ENCODE peak calls at places on chromosome 17, in five cellular contexts. One of them, this sample, is unnamed.

GRCh38 chr17:44847581-44847980 is at the start of gene HIGD1B:
- DNase-seq in pancreas: no peak
- DNase-seq in GM13977: no peak
- DNase-seq in MM.1S: no peak
- DNase-seq in HL-60: no peak
- DNase-seq in this sample: no peak

GRCh38 chr17:68777856-68778694 is 176.9 kb upstream of the FAM20A start:
- DNase-seq in MM.1S: no peak
- DNase-seq in pancreas: peak; percentile 42
- DNase-seq in HL-60: no peak
- DNase-seq in GM13977: no peak
- DNase-seq in this sample: no peak

GRCh38 chr17:12081720-12082119 is 61.0 kb downstream of the MAP2K4 start:
- DNase-seq in GM13977: no peak
- DNase-seq in pancreas: no peak
- DNase-seq in MM.1S: no peak
- DNase-seq in HL-60: no peak
- DNase-seq in this sample: no peak

GRCh38 chr17:12566281-12567002 is 99.2 kb upstream of the MYOCD start:
- DNase-seq in HL-60: no peak
- DNase-seq in GM13977: no peak
- DNase-seq in MM.1S: no peak
- DNase-seq in pancreas: no peak
- DNase-seq in this sample: no peak

GRCh38 chr17:35920229-35920628 is 10.3 kb downstream of the RDM1 start:
- DNase-seq in HL-60: no peak
- DNase-seq in pancreas: no peak
- DNase-seq in GM13977: no peak
- DNase-seq in MM.1S: no peak
- DNase-seq in this sample: no peak

GRCh38 chr17:81083125-81083765 is 48.3 kb downstream of the BAIAP2 start:
- DNase-seq in MM.1S: no peak
- DNase-seq in GM13977: no peak
- DNase-seq in pancreas: no peak
- DNase-seq in HL-60: no peak
- DNase-seq in this sample: no peak

GRCh38 chr17:82547981-82548380 is 28.4 kb downstream of the FOXK2 start:
- DNase-seq in HL-60: no peak
- DNase-seq in pancreas: no peak
- DNase-seq in MM.1S: no peak
- DNase-seq in GM13977: no peak
- DNase-seq in this sample: no peak

GRCh38 chr17:64355536-64356303 is 34.9 kb downstream of the PECAM1 start:
- DNase-seq in MM.1S: no peak
- DNase-seq in pancreas: no peak
- DNase-seq in GM13977: no peak
- DNase-seq in HL-60: no peak
- DNase-seq in this sample: no peak

GRCh38 chr17:65660078-65660477 is 98.6 kb upstream of the AXIN2 start:
- DNase-seq in GM13977: no peak
- DNase-seq in pancreas: no peak
- DNase-seq in MM.1S: no peak
- DNase-seq in HL-60: no peak
- DNase-seq in this sample: no peak

GRCh38 chr17:29138184-29138955 is 41.8 kb downstream of the MYO18A start:
- DNase-seq in HL-60: no peak
- DNase-seq in pancreas: no peak
- DNase-seq in GM13977: peak; percentile 54
- DNase-seq in MM.1S: peak; percentile 48
- DNase-seq in this sample: peak; percentile 56

GRCh38 chr17:13204607-13205237 is 186.9 kb upstream of the ELAC2 start:
- DNase-seq in MM.1S: no peak
- DNase-seq in GM13977: no peak
- DNase-seq in HL-60: no peak
- DNase-seq in pancreas: no peak
- DNase-seq in this sample: no peak

GRCh38 chr17:28892024-28892423 is 5.5 kb downstream of the FLOT2 start:
- DNase-seq in MM.1S: no peak
- DNase-seq in pancreas: no peak
- DNase-seq in HL-60: no peak
- DNase-seq in GM13977: peak; percentile 45
- DNase-seq in this sample: peak; percentile 89

GRCh38 chr17:29807520-29808361 is 122.3 kb downstream of the SSH2 start:
- DNase-seq in MM.1S: peak; percentile 60
- DNase-seq in HL-60: peak; percentile 49
- DNase-seq in pancreas: peak; percentile 30
- DNase-seq in GM13977: peak; percentile 64
- DNase-seq in this sample: peak; percentile 76

GRCh38 chr17:5591966-5592365 is 7.7 kb upstream of the NLRP1 start:
- DNase-seq in HL-60: no peak
- DNase-seq in GM13977: no peak
- DNase-seq in MM.1S: no peak
- DNase-seq in pancreas: no peak
- DNase-seq in this sample: no peak

GRCh38 chr17:5587431-5588032 is 3.2 kb upstream of the NLRP1 start:
- DNase-seq in HL-60: no peak
- DNase-seq in GM13977: peak; percentile 74
- DNase-seq in MM.1S: peak; percentile 83
- DNase-seq in pancreas: no peak
- DNase-seq in this sample: peak; percentile 73

GRCh38 chr17:5588584-5588983 is 4.3 kb upstream of the NLRP1 start:
- DNase-seq in HL-60: no peak
- DNase-seq in pancreas: no peak
- DNase-seq in GM13977: no peak
- DNase-seq in MM.1S: no peak
- DNase-seq in this sample: no peak

GRCh38 chr17:5595831-5596230 is 11.5 kb upstream of the NLRP1 start:
- DNase-seq in GM13977: no peak
- DNase-seq in MM.1S: no peak
- DNase-seq in HL-60: no peak
- DNase-seq in pancreas: no peak
- DNase-seq in this sample: no peak

GRCh38 chr17:5592382-5592781 is 8.1 kb upstream of the NLRP1 start:
- DNase-seq in HL-60: no peak
- DNase-seq in pancreas: no peak
- DNase-seq in MM.1S: peak; percentile 67
- DNase-seq in GM13977: peak; percentile 48
- DNase-seq in this sample: peak; percentile 53
- TF ChIP-seq CTCF in HL-60: no peak
- TF ChIP-seq CTCF in pancreas: peak; percentile 25
- TF ChIP-seq CTCF in MM.1S: peak; percentile 61
- TF ChIP-seq CTCF in GM13977: peak; percentile 63
- TF ChIP-seq CTCF in this sample: peak; percentile 32

GRCh38 chr17:7586673-7587419 is 3.0 kb downstream of the SOX15 start:
- DNase-seq in MM.1S: no peak
- DNase-seq in pancreas: no peak
- DNase-seq in HL-60: no peak
- DNase-seq in GM13977: no peak
- DNase-seq in this sample: no peak
- TF ChIP-seq CTCF in MM.1S: no peak
- TF ChIP-seq CTCF in pancreas: no peak
- TF ChIP-seq CTCF in HL-60: peak; percentile 56
- TF ChIP-seq CTCF in GM13977: peak; percentile 7
- TF ChIP-seq CTCF in this sample: peak; percentile 24

GRCh38 chr17:79808763-79809529 is 12.1 kb upstream of the CBX8 start:
- DNase-seq in MM.1S: peak; percentile 28
- DNase-seq in pancreas: peak; percentile 58
- DNase-seq in HL-60: no peak
- DNase-seq in GM13977: peak; percentile 69
- DNase-seq in this sample: peak; percentile 61
- TF ChIP-seq CTCF in MM.1S: peak; percentile 44
- TF ChIP-seq CTCF in pancreas: no peak
- TF ChIP-seq CTCF in HL-60: peak; percentile 16
- TF ChIP-seq CTCF in GM13977: peak; percentile 46
- TF ChIP-seq CTCF in this sample: peak; percentile 40

GRCh38 chr17:8963017-8963416 is 2.5 kb downstream of the PIK3R5 start:
- DNase-seq in pancreas: no peak
- DNase-seq in HL-60: no peak
- DNase-seq in MM.1S: no peak
- DNase-seq in GM13977: no peak
- DNase-seq in this sample: no peak

GRCh38 chr17:8966926-8967325 is 1.4 kb upstream of the PIK3R5 start:
- DNase-seq in pancreas: no peak
- DNase-seq in GM13977: peak; percentile 38
- DNase-seq in MM.1S: no peak
- DNase-seq in HL-60: no peak
- DNase-seq in this sample: peak; percentile 55

GRCh38 chr17:8964801-8965393 is 610 bp downstream of the PIK3R5 start:
- DNase-seq in MM.1S: no peak
- DNase-seq in pancreas: no peak
- DNase-seq in GM13977: no peak
- DNase-seq in HL-60: no peak
- DNase-seq in this sample: peak; percentile 69

GRCh38 chr17:8963665-8964258 is 1.7 kb downstream of the PIK3R5 start:
- DNase-seq in GM13977: no peak
- DNase-seq in MM.1S: no peak
- DNase-seq in pancreas: no peak
- DNase-seq in HL-60: no peak
- DNase-seq in this sample: no peak

GRCh38 chr17:8965394-8966168 is at the start of gene PIK3R5:
- DNase-seq in pancreas: peak; percentile 72
- DNase-seq in MM.1S: no peak
- DNase-seq in GM13977: peak; percentile 94
- DNase-seq in HL-60: peak; percentile 69
- DNase-seq in this sample: peak; percentile 93
- TF ChIP-seq CTCF in pancreas: no peak
- TF ChIP-seq CTCF in MM.1S: no peak
- TF ChIP-seq CTCF in GM13977: no peak
- TF ChIP-seq CTCF in HL-60: no peak
- TF ChIP-seq CTCF in this sample: no peak

GRCh38 chr17:74085434-74085833 is 118.0 kb upstream of the RPL38 start:
- DNase-seq in pancreas: no peak
- DNase-seq in HL-60: no peak
- DNase-seq in GM13977: no peak
- DNase-seq in MM.1S: peak; percentile 10
- DNase-seq in this sample: peak; percentile 5
- TF ChIP-seq CTCF in pancreas: no peak
- TF ChIP-seq CTCF in HL-60: peak; percentile 10
- TF ChIP-seq CTCF in GM13977: peak; percentile 11
- TF ChIP-seq CTCF in MM.1S: peak; percentile 27
- TF ChIP-seq CTCF in this sample: peak; percentile 21